ENCODE peak calls at places on chromosomes 6 and 20, in eight cellular contexts. Y is HFFc6, V is A549, R is glutamatergic neuron, Z is left lung, G is fibroblast of lung, J is HL-60, H is neural crest cell. W is an unnamed sample.

GRCh38 chr20:3734111-3734843 is 1.8 kb downstream of the HSPA12B start:
- DNase-seq in Y (no peak), V (no peak), R (no peak), Z (peak), G (no peak), J (no peak), H (no peak), W (no peak)

GRCh38 chr6:15400572-15401004 is 154.7 kb downstream of the JARID2 start:
- DNase-seq in Y (no peak), V (peak), R (peak), Z (peak), G (peak), J (peak), H (peak), W (no peak)

GRCh38 chr6:29702519-29703103 is 20.6 kb upstream of the HLA-F start:
- DNase-seq in Y (no peak), V (peak), R (peak), Z (peak), G (no peak), J (no peak), H (peak), W (peak)

GRCh38 chr20:8481636-8482035 is 349.6 kb downstream of the PLCB1 start:
- DNase-seq in Y (no peak), V (no peak), R (no peak), Z (no peak), G (peak), J (no peak), H (no peak), W (no peak)

GRCh38 chr6:53673138-53673801 is 7.7 kb upstream of the KLHL31 start:
- DNase-seq in Y (peak), V (peak), R (no peak), Z (no peak), G (peak), J (no peak), H (no peak), W (peak)

GRCh38 chr6:160049346-160049745 is 72.3 kb upstream of the SLC22A1 start:
- DNase-seq in Y (no peak), V (no peak), R (no peak), Z (no peak), G (no peak), J (no peak), H (no peak), W (no peak)

GRCh38 chr6:106444777-106445507 is 84.4 kb downstream of the CRYBG1 start:
- DNase-seq in Y (peak), V (peak), R (no peak), Z (no peak), G (peak), J (peak), H (peak), W (peak)

GRCh38 chr6:159125014-159125609 is 44.1 kb upstream of the FNDC1 start:
- DNase-seq in Y (no peak), V (no peak), R (no peak), Z (no peak), G (no peak), J (no peak), H (no peak), W (no peak)

GRCh38 chr6:116111552-116112528 is 11.2 kb downstream of the NT5DC1 start:
- DNase-seq in Y (peak), V (peak), R (peak), Z (no peak), G (peak), J (peak), H (peak), W (no peak)

GRCh38 chr20:4601630-4602296 is 119.9 kb upstream of the PRND start:
- DNase-seq in Y (no peak), V (no peak), R (no peak), Z (no peak), G (peak), J (no peak), H (no peak), W (peak)

GRCh38 chr20:13183005-13183404 is 38.1 kb upstream of the ISM1 start:
- DNase-seq in Y (no peak), V (no peak), R (no peak), Z (no peak), G (no peak), J (no peak), H (no peak), W (no peak)

GRCh38 chr6:73134588-73134987 is 90.7 kb downstream of the KHDC1L start:
- DNase-seq in Y (peak), V (no peak), R (peak), Z (no peak), G (peak), J (peak), H (peak), W (no peak)

GRCh38 chr6:53033764-53034163 is 31.4 kb upstream of the FBXO9 start:
- DNase-seq in Y (peak), V (no peak), R (no peak), Z (no peak), G (peak), J (no peak), H (no peak), W (no peak)

GRCh38 chr20:4613718-4614620 is 107.7 kb upstream of the PRND start:
- DNase-seq in Y (peak), V (peak), R (peak), Z (peak), G (peak), J (peak), H (peak), W (no peak)

GRCh38 chr6:149988550-149989336 is 25.0 kb downstream of the ULBP1 start:
- DNase-seq in Y (no peak), V (no peak), R (no peak), Z (no peak), G (no peak), J (no peak), H (no peak), W (no peak)

GRCh38 chr6:139376054-139376355 is 1.6 kb upstream of the CITED2 start:
- DNase-seq in Y (no peak), V (no peak), R (no peak), Z (no peak), G (no peak), J (no peak), H (no peak), W (no peak)

GRCh38 chr20:63381781-63382431 is 20.8 kb upstream of the CHRNA4 start:
- DNase-seq in Y (no peak), V (peak), R (peak), Z (no peak), G (no peak), J (no peak), H (peak), W (no peak)

GRCh38 chr6:22764521-22764920 is 195.2 kb downstream of the HDGFL1 start:
- DNase-seq in Y (no peak), V (no peak), R (no peak), Z (no peak), G (peak), J (no peak), H (no peak), W (peak)

GRCh38 chr6:134447883-134448387 is 130.0 kb upstream of the SGK1 start:
- DNase-seq in Y (peak), V (no peak), R (no peak), Z (no peak), G (peak), J (no peak), H (no peak), W (no peak)

GRCh38 chr6:106101466-106101865 is 15.3 kb downstream of the PRDM1 start:
- DNase-seq in Y (no peak), V (no peak), R (no peak), Z (no peak), G (no peak), J (no peak), H (no peak), W (no peak)

GRCh38 chr6:127952831-127953230 is 52.0 kb upstream of the THEMIS start:
- DNase-seq in Y (no peak), V (no peak), R (no peak), Z (no peak), G (no peak), J (no peak), H (no peak), W (no peak)

GRCh38 chr6:128461517-128461916 is 58.9 kb downstream of the PTPRK start:
- DNase-seq in Y (no peak), V (no peak), R (no peak), Z (no peak), G (no peak), J (no peak), H (no peak), W (no peak)

GRCh38 chr6:36444470-36444869 is 1.7 kb downstream of the KCTD20 start:
- DNase-seq in Y (peak), V (no peak), R (no peak), Z (no peak), G (peak), J (no peak), H (no peak), W (no peak)

GRCh38 chr6:158411998-158412397 is 99.7 kb downstream of the TULP4 start:
- DNase-seq in Y (no peak), V (no peak), R (no peak), Z (no peak), G (no peak), J (no peak), H (no peak), W (peak)

GRCh38 chr20:44800398-44801046 is 9.8 kb downstream of the RIMS4 start:
- DNase-seq in Y (no peak), V (no peak), R (peak), Z (no peak), G (no peak), J (no peak), H (peak), W (no peak)

GRCh38 chr6:23394699-23395098 is 731.3 kb upstream of the NRSN1 start:
- DNase-seq in Y (no peak), V (no peak), R (no peak), Z (no peak), G (peak), J (no peak), H (no peak), W (no peak)

GRCh38 chr6:25961619-25962367 is 809 bp upstream of the TRIM38 start:
- DNase-seq in Y (no peak), V (peak), R (no peak), Z (no peak), G (no peak), J (no peak), H (no peak), W (no peak)

GRCh38 chr6:13586936-13587542 is 12.6 kb downstream of the SIRT5 start:
- DNase-seq in Y (peak), V (no peak), R (no peak), Z (no peak), G (no peak), J (no peak), H (no peak), W (no peak)

GRCh38 chr6:122153530-122153929 is 245.9 kb upstream of the HSF2 start:
- DNase-seq in Y (no peak), V (no peak), R (no peak), Z (no peak), G (no peak), J (no peak), H (no peak), W (no peak)

GRCh38 chr20:47682916-47683315 is 102.4 kb downstream of the SULF2 start:
- DNase-seq in Y (no peak), V (no peak), R (no peak), Z (no peak), G (no peak), J (no peak), H (no peak), W (no peak)

GRCh38 chr6:137472738-137473137 is 21.5 kb downstream of the OLIG3 start:
- DNase-seq in Y (no peak), V (no peak), R (no peak), Z (no peak), G (no peak), J (no peak), H (no peak), W (no peak)

DNA sequence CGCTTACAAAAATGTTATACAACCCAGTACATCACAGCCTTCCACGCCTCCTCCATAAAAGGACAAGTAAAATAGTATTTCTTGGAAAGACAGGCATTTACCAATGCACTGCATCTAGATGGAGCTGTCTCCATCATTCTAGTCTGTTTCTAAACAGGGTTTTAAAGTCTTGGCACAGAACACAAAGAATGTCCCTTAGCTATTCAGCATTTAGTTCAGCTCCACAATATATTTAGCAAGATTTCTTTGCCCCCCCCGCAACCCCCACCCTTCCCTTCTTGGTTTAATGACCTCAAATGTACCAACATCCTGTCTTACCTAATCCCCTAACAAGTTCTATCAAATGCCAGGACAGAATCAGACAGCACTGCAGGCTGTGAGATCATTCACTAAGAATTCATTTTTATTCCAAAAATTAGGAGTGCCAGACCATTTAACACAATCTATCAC is 198.6 kb downstream of the BACH2 start:
- DNase-seq in Y (peak), V (no peak), R (no peak), Z (no peak), G (peak), J (peak), H (no peak), W (peak)
- TF ChIP-seq CTCF in Y (peak), V (no peak), R (no peak), Z (no peak), G (peak), J (no peak), H (no peak), W (peak)

DNA sequence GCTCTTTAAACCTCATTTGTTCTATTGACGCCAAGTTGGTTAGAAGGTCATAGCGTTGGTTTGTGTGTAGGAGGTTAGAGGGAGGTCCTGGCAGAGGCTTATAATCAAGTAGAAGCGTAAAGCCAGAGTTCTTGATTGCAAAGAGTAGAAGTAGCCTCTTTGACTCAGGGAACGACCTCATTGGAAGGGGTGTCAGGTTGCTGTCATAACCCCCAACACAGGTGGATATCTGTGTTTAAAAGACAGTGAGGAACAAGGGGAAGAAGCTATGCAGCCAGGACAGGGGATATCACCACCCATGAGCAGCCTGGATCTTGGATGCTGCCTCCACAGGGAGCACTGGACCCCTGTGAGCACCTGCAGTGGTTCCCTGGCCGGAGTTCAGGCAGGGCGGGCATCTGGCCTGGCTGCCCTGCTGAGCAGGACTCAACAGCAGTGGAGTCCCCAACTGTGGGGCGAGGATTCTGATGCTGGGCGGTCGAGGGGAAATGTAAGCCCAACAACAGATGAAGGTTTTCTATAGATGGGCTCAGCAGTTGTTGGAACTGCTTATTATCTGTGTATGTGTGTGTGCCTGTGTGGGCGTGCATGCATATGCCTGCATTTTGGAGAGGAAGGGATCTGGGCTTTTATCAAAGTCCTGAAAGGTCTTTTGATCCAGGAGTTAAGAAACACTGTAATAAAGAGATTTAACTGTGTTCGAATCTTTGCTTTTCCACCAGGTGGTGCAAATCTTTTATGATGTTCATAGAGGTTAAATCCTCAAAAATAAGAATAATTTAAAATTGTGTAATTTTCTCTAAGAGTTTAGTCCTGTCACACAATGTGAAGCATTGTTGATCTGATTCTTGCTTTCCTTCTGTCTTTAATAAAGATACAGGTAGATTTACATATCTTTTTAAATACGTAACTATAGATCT is 27.7 kb downstream of the HIVEP1 start:
- DNase-seq in Y (no peak), V (no peak), R (no peak), Z (no peak), G (no peak), J (no peak), H (no peak), W (no peak)
- TF ChIP-seq CTCF in Y (peak), V (no peak), R (no peak), Z (no peak), G (no peak), J (no peak), H (no peak), W (no peak)

GRCh38 chr20:1509237-1509636 is 18.0 kb upstream of the SIRPB2 start:
- DNase-seq in Y (peak), V (peak), R (no peak), Z (no peak), G (peak), J (peak), H (no peak), W (no peak)
- TF ChIP-seq CTCF in Y (peak), V (peak), R (no peak), Z (no peak), G (peak), J (peak), H (peak), W (peak)

DNA sequence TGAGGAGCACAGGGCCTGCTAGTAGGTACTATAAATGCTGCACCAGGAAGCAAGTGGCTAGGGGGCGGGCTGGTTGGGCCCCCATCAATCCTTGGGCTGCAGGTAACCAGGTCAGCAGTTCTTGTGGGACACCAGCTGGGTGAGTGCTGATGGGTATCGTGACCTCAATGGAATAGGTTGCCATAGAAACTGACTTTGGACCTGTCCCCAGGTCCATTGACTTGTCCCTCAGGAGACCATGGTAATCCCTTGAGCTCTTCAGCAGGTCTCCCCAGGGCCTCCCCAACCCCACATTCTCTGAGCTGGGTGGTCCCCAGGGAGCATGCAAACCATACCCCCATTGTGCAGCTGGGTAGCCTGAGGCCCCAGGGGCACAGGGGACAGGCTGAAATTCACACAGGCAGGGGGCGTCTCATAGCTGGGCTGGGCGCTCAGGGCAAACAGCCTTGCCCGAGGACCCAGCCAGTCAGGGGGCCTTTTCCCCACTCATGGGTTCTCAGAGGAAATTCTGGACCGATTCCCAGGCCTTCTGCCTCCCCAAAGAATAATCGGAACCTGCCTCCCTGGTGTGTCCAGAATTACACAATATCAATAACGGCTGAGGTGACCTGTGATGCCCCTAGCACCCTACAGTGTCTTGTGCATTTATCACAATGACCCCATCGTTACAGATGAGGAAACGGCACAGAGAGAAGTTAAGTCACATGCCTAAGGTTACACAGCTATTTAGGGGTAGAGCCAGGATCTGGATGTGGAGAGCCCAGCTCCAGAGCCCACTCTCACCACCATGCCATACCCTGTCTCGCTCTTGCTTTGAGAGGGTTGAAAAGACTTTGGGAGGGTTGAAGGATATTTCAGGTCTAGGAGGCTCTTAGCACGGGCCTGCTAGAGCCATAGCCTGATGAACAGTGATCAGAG is 35.9 kb downstream of the SRC start:
- DNase-seq in Y (no peak), V (no peak), R (no peak), Z (peak), G (no peak), J (no peak), H (no peak), W (no peak)
- TF ChIP-seq CTCF in Y (no peak), V (peak), R (no peak), Z (no peak), G (no peak), J (no peak), H (no peak), W (no peak)

GRCh38 chr6:120378582-120379220 is 955.6 kb downstream of the TBC1D32 start:
- DNase-seq in Y (no peak), V (peak), R (no peak), Z (no peak), G (peak), J (peak), H (no peak), W (no peak)
- TF ChIP-seq CTCF in Y (peak), V (peak), R (peak), Z (no peak), G (peak), J (peak), H (peak), W (peak)

GRCh38 chr6:63573899-63574553 is 1.7 kb downstream of the LOC128125822 start:
- DNase-seq in Y (peak), V (no peak), R (peak), Z (no peak), G (peak), J (peak), H (peak), W (no peak)
- TF ChIP-seq CTCF in Y (peak), V (peak), R (peak), Z (peak), G (peak), J (peak), H (peak), W (peak)

GRCh38 chr20:768426-768978 is at the start of gene SLC52A3:
- DNase-seq in Y (no peak), V (peak), R (peak), Z (peak), G (no peak), J (no peak), H (no peak), W (peak)
- TF ChIP-seq CTCF in Y (peak), V (peak), R (no peak), Z (no peak), G (no peak), J (no peak), H (peak), W (peak)

DNA sequence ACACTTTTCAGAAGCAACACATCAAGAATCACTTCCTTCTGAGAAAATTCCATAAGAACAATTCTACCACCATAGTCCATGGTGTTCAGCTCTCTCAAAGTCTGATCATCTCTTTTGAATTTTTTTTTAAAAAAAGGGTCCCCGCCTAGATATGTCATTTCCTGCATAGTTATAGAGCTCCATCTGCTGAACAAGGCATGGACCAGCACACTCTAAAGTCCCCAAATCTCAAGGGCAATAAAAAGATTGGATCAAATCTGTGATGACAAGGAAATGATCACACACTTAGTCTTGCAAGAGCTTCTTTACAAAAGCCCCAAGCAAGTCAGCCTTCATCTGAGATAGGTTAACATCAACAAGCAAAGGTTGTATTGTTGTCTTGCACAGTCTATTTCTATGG is 100.7 kb upstream of the STMND1 start:
- DNase-seq in Y (peak), V (no peak), R (no peak), Z (no peak), G (peak), J (no peak), H (no peak), W (no peak)
- TF ChIP-seq CTCF in Y (peak), V (no peak), R (no peak), Z (no peak), G (peak), J (no peak), H (no peak), W (no peak)

GRCh38 chr6:19841181-19841580 is 4.0 kb downstream of the ID4 start:
- DNase-seq in Y (no peak), V (no peak), R (no peak), Z (no peak), G (no peak), J (no peak), H (no peak), W (no peak)
- TF ChIP-seq CTCF in Y (no peak), V (no peak), R (no peak), Z (no peak), G (no peak), J (no peak), H (no peak), W (no peak)

GRCh38 chr6:42118162-42119001 is 24.0 kb downstream of the C6orf132 start:
- DNase-seq in Y (no peak), V (peak), R (no peak), Z (peak), G (no peak), J (no peak), H (no peak), W (no peak)
- TF ChIP-seq CTCF in Y (no peak), V (no peak), R (no peak), Z (no peak), G (no peak), J (no peak), H (no peak), W (no peak)